ENCODE peak calls at places on chromosomes 4 and X, in four cellular contexts. D is IMR-90, V is mesendoderm, P is H1. B is an unnamed sample.

GRCh38 chrX:83508006-83508405 is at the start of gene POU3F4:
- DNase-seq in D (no peak), V (peak), P (peak), B (peak)

GRCh38 chr4:141155586-141155985 is 22.3 kb upstream of the RNF150 start:
- DNase-seq in D (no peak), V (peak), P (no peak), B (no peak)

GRCh38 chr4:79358438-79358837 is 32.6 kb upstream of the NAA11 start:
- DNase-seq in D (no peak), V (no peak), P (no peak), B (no peak)

GRCh38 chr4:184647391-184648101 is 1.7 kb downstream of the CASP3 start:
- DNase-seq in D (peak), V (peak), P (no peak), B (no peak)

GRCh38 chrX:29690061-29690460 is 525.3 kb upstream of the MAGEB2 start:
- DNase-seq in D (peak), V (no peak), P (no peak), B (no peak)

GRCh38 chrX:78659955-78660354 is 827 bp upstream of the RTL3 start:
- DNase-seq in D (no peak), V (no peak), P (no peak), B (no peak)

GRCh38 chr4:76308548-76308947 is 2.0 kb downstream of the STBD1 start:
- DNase-seq in D (no peak), V (peak), P (no peak), B (no peak)

GRCh38 chr4:1470816-1471442 is 64.7 kb upstream of the NKX1-1 start:
- DNase-seq in D (no peak), V (no peak), P (no peak), B (no peak)

GRCh38 chrX:136146614-136147319 is 566 bp upstream of the FHL1 start:
- DNase-seq in D (no peak), V (no peak), P (peak), B (no peak)

GRCh38 chr4:41935652-41936021 is 408 bp downstream of the TMEM33 start:
- DNase-seq in D (peak), V (no peak), P (no peak), B (no peak)

GRCh38 chrX:52577464-52578173 is 60.8 kb upstream of the XAGE1B start:
- DNase-seq in D (no peak), V (no peak), P (no peak), B (no peak)

GRCh38 chrX:98029861-98030260 is 1146.2 kb downstream of the RPA4 start:
- DNase-seq in D (no peak), V (no peak), P (no peak), B (no peak)

GRCh38 chr4:147351083-147351787 is 129.7 kb upstream of the EDNRA start:
- DNase-seq in D (peak), V (no peak), P (no peak), B (no peak)

GRCh38 chr4:39883645-39884044 is 94.1 kb downstream of the PDS5A start:
- DNase-seq in D (peak), V (peak), P (no peak), B (no peak)

GRCh38 chr4:24143741-24144140 is 253.9 kb upstream of the PPARGC1A start:
- DNase-seq in D (no peak), V (no peak), P (no peak), B (no peak)

DNA sequence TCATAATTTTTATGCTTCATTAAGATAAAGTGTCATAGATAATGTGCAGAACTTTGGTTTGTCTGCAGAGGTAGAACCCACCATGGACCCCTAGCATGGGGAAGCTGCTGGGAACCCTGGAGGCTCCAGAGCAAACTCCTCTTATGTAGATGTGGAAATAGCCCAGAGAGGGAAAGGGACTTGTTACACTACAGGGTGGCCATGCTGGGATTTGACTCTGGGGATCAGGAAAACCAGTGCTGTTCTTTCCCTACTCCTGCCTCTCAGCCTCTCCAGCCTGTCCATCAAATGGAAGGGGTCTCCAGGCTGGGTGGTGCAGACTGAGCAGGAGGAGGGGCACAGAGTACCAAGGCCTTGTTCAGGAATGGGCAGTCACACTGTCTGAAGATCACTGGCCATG is 54.2 kb downstream of the MSX1 start:
- DNase-seq in D (no peak), V (no peak), P (no peak), B (no peak)
- H3K56ac ChIP-seq in D (no peak), V (no peak), P (no peak), B (no peak)

DNA sequence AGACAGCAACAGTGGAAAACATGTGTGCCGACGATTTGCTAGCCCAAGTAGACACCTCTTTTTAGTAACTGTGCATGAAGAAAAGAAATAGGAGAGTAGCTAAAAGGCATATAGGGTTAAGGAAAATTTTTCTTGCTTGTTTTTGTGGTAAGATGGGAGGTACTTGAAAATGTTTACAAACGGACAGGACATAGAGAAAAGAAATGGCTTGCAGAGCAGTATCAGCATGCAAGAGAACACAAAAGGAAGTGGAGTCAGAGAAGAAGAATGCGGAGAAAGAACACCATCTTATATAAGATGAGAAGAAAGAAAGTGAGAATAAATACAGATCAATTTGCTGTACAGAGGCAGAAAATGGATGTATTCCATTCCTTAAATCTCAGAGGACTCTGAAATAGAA is 263.7 kb upstream of the ETNPPL start:
- DNase-seq in D (peak), V (no peak), P (no peak), B (no peak)
- H3K56ac ChIP-seq in D (no peak), V (no peak), P (no peak), B (no peak)

GRCh38 chr4:128234836-128235235 is 52.8 kb downstream of the PGRMC2 start:
- DNase-seq in D (no peak), V (no peak), P (no peak), B (no peak)

GRCh38 chr4:128229458-128229805 is 58.2 kb downstream of the PGRMC2 start:
- DNase-seq in D (peak), V (no peak), P (no peak), B (no peak)

GRCh38 chr4:128228778-128229457 is 58.7 kb downstream of the PGRMC2 start:
- DNase-seq in D (peak), V (no peak), P (no peak), B (no peak)

GRCh38 chr4:128228021-128228571 is 59.5 kb downstream of the PGRMC2 start:
- DNase-seq in D (no peak), V (no peak), P (no peak), B (no peak)

GRCh38 chr4:128232719-128233118 is 54.9 kb downstream of the PGRMC2 start:
- DNase-seq in D (no peak), V (no peak), P (no peak), B (no peak)
- H3K56ac ChIP-seq in D (no peak), V (no peak), P (no peak), B (no peak)

DNA sequence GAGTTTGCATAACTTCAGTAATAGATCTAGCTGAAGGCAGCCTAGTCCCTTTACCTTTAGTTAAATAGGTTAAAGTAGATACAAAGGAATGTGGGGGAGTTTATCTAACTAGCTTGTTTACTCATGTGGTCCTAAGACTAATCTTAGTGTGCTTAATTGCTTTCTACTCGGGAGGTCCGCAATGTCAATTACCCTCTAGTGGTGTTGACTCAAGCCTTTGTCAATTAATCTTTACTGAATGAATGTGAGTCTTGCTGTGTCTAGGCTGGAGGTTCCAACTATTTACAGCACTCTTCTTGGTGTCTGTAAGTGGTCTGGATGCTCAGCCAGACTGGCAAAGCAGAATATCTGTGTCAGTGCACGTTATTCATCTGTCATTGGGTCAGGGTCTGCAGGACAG is 17.9 kb upstream of the YTHDC1 start:
- DNase-seq in D (no peak), V (peak), P (no peak), B (no peak)
- H3K56ac ChIP-seq in D (no peak), V (no peak), P (no peak), B (no peak)

GRCh38 chrX:23849241-23849640 is 58.5 kb downstream of the APOO start:
- DNase-seq in D (no peak), V (no peak), P (no peak), B (no peak)
- H3K56ac ChIP-seq in D (no peak), V (no peak), P (no peak), B (no peak)

B was measured in H9.